ENCODE peak calls at places on chromosome X, in seven cellular contexts. V is NCI-H1436; C is CD4-positive, alpha-beta T cell; F is G401; H is B cell; Z is activated naive CD8-positive, alpha-beta T cell treated with anti-CD3 and anti-CD28 coated beads, Interleukin-2, amount 50 U/mL, for 24 hours; R is GM19239. M is an unnamed sample.

GRCh38 chrX:115233497-115234219 is at the start of gene LRCH2:
- DNase-seq in V (no peak), C (no peak), R (no peak), F (peak; percentile 62), Z (no peak), H (no peak), M (peak; percentile 62)

GRCh38 chrX:134660627-134661026 is 2.4 kb upstream of the PLAC1 start:
- DNase-seq in H (no peak), R (no peak), C (no peak), F (no peak), Z (no peak), V (no peak), M (no peak)

GRCh38 chrX:107825698-107826285 is at the start of gene MID2:
- DNase-seq in R (peak; percentile 6), V (peak; percentile 43), H (peak; percentile 28), C (peak; percentile 35), Z (peak; percentile 41), F (peak; percentile 63), M (peak; percentile 46)

GRCh38 chrX:119208401-119209057 is 27.6 kb upstream of the PGRMC1 start:
- DNase-seq in R (no peak), Z (no peak), V (no peak), H (no peak), F (no peak), C (no peak), M (no peak)

GRCh38 chrX:70505451-70505841 is 60.8 kb downstream of the DLG3 start:
- DNase-seq in Z (no peak), C (no peak), V (no peak), R (no peak), H (no peak), F (no peak), M (no peak)

GRCh38 chrX:106894392-106894909 is 8.7 kb downstream of the RIPPLY1 start:
- DNase-seq in F (peak; percentile 55), Z (peak; percentile 36), V (peak; percentile 84), R (no peak), C (peak; percentile 19), H (no peak), M (peak; percentile 19)

GRCh38 chrX:72020788-72021187 is 110.1 kb downstream of the NHSL2 start:
- DNase-seq in R (peak; percentile 9), C (no peak), Z (no peak), F (no peak), V (no peak), H (no peak), M (no peak)

GRCh38 chrX:7191681-7192110 is 43.7 kb upstream of the PUDP start:
- DNase-seq in R (no peak), H (no peak), Z (no peak), C (no peak), F (no peak), V (no peak), M (no peak)

GRCh38 chrX:119706616-119707015 is 13.6 kb upstream of the SEPTIN6 start:
- DNase-seq in C (no peak), F (no peak), H (no peak), V (no peak), R (no peak), Z (no peak), M (no peak)

GRCh38 chrX:73767017-73767416 is 204.0 kb downstream of the CHIC1 start:
- DNase-seq in V (no peak), F (no peak), H (no peak), Z (no peak), R (no peak), C (no peak), M (no peak)

GRCh38 chrX:32788936-32789335 is 422.4 kb downstream of the DMD start:
- DNase-seq in C (no peak), Z (no peak), F (no peak), V (no peak), H (no peak), R (no peak), M (no peak)

GRCh38 chrX:20545538-20545937 is 278.8 kb upstream of the RPS6KA3 start:
- DNase-seq in F (no peak), R (no peak), C (no peak), Z (no peak), V (no peak), H (no peak), M (no peak)

GRCh38 chrX:68867458-68868166 is 38.8 kb downstream of the EFNB1 start:
- DNase-seq in R (no peak), Z (no peak), V (no peak), C (no peak), F (no peak), H (no peak), M (no peak)

GRCh38 chrX:131791608-131792355 is 231.3 kb upstream of the STK26 start:
- DNase-seq in V (no peak), C (no peak), Z (no peak), F (no peak), H (no peak), R (no peak), M (no peak)

GRCh38 chrX:86148594-86148993 is 343 bp downstream of the DACH2 start:
- DNase-seq in F (no peak), C (no peak), R (no peak), H (no peak), V (no peak), Z (no peak), M (no peak)

GRCh38 chrX:74426071-74426470 is 4.8 kb downstream of the SLC16A2 start:
- DNase-seq in Z (no peak), V (no peak), H (no peak), R (no peak), F (no peak), C (no peak), M (no peak)

GRCh38 chrX:18098704-18099103 is 122.0 kb downstream of the BEND2 start:
- DNase-seq in C (no peak), H (no peak), F (peak; percentile 1), V (no peak), Z (no peak), R (no peak), M (peak; percentile 0)

GRCh38 chrX:44873415-44874270 is 655 bp downstream of the KDM6A start:
- DNase-seq in H (peak; percentile 74), R (no peak), F (peak; percentile 41), Z (peak; percentile 46), V (no peak), C (peak; percentile 11), M (peak; percentile 32)

GRCh38 chrX:102658551-102658950 is 7.3 kb downstream of the GPRASP1 start:
- DNase-seq in H (no peak), F (no peak), C (no peak), Z (no peak), V (no peak), R (no peak), M (no peak)

GRCh38 chrX:20477836-20478532 is 211.3 kb upstream of the RPS6KA3 start:
- DNase-seq in V (peak; percentile 85), H (no peak), R (no peak), C (no peak), Z (no peak), F (peak; percentile 43), M (peak; percentile 21)

GRCh38 chrX:1727531-1728027 is 112.7 kb downstream of the ASMT start:
- DNase-seq in V (no peak), F (no peak), R (no peak), C (no peak), H (no peak), Z (no peak), M (no peak)

GRCh38 chrX:124902953-124903352 is 416.7 kb upstream of the TEX13C start:
- DNase-seq in V (no peak), F (peak; percentile 41), Z (no peak), C (no peak), H (no peak), R (no peak), M (no peak)

GRCh38 chrX:11386001-11386523 is 92.8 kb downstream of the AMELX start:
- DNase-seq in F (no peak), Z (no peak), H (no peak), R (no peak), C (no peak), V (no peak), M (no peak)

GRCh38 chrX:96102997-96103396 is 581.6 kb upstream of the DIAPH2 start:
- DNase-seq in C (no peak), H (no peak), R (no peak), Z (no peak), V (no peak), F (no peak), M (no peak)

GRCh38 chrX:572490-573124 is 58.0 kb upstream of the SHOX start:
- DNase-seq in V (no peak), H (no peak), F (no peak), Z (no peak), R (no peak), C (no peak), M (no peak)

GRCh38 chrX:24023972-24024664 is 2.9 kb downstream of the KLHL15 start:
- DNase-seq in F (peak; percentile 28), C (no peak), V (no peak), H (no peak), Z (no peak), R (no peak), M (peak; percentile 4)

GRCh38 chrX:47080215-47080914 is 2.1 kb downstream of the RGN start:
- DNase-seq in F (peak; percentile 38), C (no peak), R (no peak), Z (no peak), H (no peak), V (no peak), M (peak; percentile 14)

GRCh38 chrX:34656842-34657780 is at the start of gene TMEM47:
- DNase-seq in F (peak; percentile 1), R (no peak), C (no peak), V (no peak), Z (no peak), H (peak; percentile 14), M (peak; percentile 7)